ENCODE peak calls at places on chromosomes 4 and X, in four cellular contexts. K, T, P and I are unnamed samples.

GRCh38 chrX:97334850-97335249 is 451.1 kb downstream of the RPA4 start:
- DNase-seq in T (no peak), P (no peak), K (no peak), I (no peak)

GRCh38 chr4:141814499-141814898 is 178.1 kb downstream of the IL15 start:
- DNase-seq in T (no peak), P (no peak), K (no peak), I (no peak)

GRCh38 chr4:48093949-48094550 is 40.0 kb downstream of the TXK start:
- DNase-seq in T (no peak), K (peak), P (no peak), I (no peak)

GRCh38 chrX:13937370-13938052 is 92.2 kb downstream of the GEMIN8 start:
- DNase-seq in T (no peak), P (no peak), K (peak), I (no peak)

GRCh38 chr4:46648088-46648744 is 258.3 kb upstream of the GABRA2 start:
- DNase-seq in P (no peak), K (peak), T (no peak), I (peak)

GRCh38 chr4:26058537-26058936 is 144.5 kb downstream of the SMIM20 start:
- DNase-seq in T (peak), P (no peak), K (no peak), I (no peak)

GRCh38 chr4:123699823-123700822 is 303.5 kb downstream of the SPRY1 start:
- DNase-seq in T (no peak), P (no peak), K (no peak), I (peak)

GRCh38 chrX:103488794-103489193 is 30.5 kb downstream of the RAB40A start:
- DNase-seq in P (no peak), K (no peak), T (no peak), I (no peak)

GRCh38 chr4:180394307-180394706 is 1848.9 kb upstream of the TENM3 start:
- DNase-seq in T (no peak), K (no peak), P (no peak), I (no peak)

GRCh38 chr4:187811586-187811985 is 184.0 kb upstream of the ZFP42 start:
- DNase-seq in K (no peak), T (no peak), P (no peak), I (no peak)

GRCh38 chr4:155679343-155679742 is 12.7 kb downstream of the GUCY1A1 start:
- DNase-seq in P (no peak), K (peak), T (no peak), I (no peak)

GRCh38 chr4:147682755-147683154 is 1.2 kb downstream of the PRMT9 start:
- DNase-seq in P (no peak), K (no peak), T (no peak), I (no peak)

GRCh38 chr4:21992330-21992729 is 43.8 kb upstream of the KCNIP4 start:
- DNase-seq in T (no peak), P (no peak), K (no peak), I (no peak)

GRCh38 chr4:122798917-122799316 is 27.7 kb upstream of the FGF2 start:
- DNase-seq in T (no peak), P (no peak), K (no peak), I (no peak)

GRCh38 chr4:128844931-128845330 is 35.4 kb downstream of the JADE1 start:
- DNase-seq in K (no peak), P (no peak), T (no peak), I (peak)

GRCh38 chrX:24774650-24775049 is 80.9 kb downstream of the POLA1 start:
- DNase-seq in P (no peak), T (no peak), K (no peak), I (no peak)

GRCh38 chrX:7943600-7944245 is 16.5 kb upstream of the PNPLA4 start:
- DNase-seq in K (no peak), T (no peak), P (no peak), I (no peak)

GRCh38 chr4:100968046-100968445 is 379.3 kb downstream of the PPP3CA start:
- DNase-seq in P (no peak), K (no peak), T (no peak), I (no peak)

GRCh38 chr4:119038465-119038864 is 97.2 kb upstream of the MYOZ2 start:
- DNase-seq in P (no peak), K (no peak), T (no peak), I (no peak)

GRCh38 chrX:3666975-3667374 is 46.5 kb downstream of the PRKX start:
- DNase-seq in K (no peak), P (no peak), T (no peak), I (no peak)

DNA sequence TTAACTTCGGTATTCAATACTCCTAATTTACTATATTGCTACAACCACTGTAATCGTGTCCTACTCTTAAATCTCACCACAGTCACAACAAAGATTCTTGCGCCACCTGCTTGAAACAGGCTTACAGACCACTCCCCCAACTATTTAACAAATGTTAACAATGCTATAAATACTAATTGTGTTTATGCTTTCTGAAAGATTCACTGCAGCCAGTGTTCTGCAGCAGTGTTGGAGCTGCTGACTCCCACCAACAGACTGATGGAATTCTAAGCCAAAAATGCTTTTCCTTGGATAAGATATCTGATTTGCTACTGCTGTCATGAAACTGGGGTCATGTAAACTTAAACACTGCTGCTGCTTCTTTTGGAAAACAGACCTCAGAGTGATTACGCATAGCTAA is 244.2 kb upstream of the MAB21L2 start:
- DNase-seq in P (no peak), T (no peak), K (no peak), I (no peak)
- TF ChIP-seq TARDBP in P (no peak), T (no peak), K (no peak), I (no peak)

GRCh38 chrX:81120936-81121351 is 80.8 kb downstream of the HMGN5 start:
- DNase-seq in K (peak), P (peak), T (peak), I (peak)
- TF ChIP-seq TARDBP in K (no peak), P (no peak), T (no peak), I (no peak)

GRCh38 chr4:3329887-3330286 is 37.1 kb downstream of the RGS12 start:
- DNase-seq in T (no peak), P (no peak), K (no peak), I (no peak)
- TF ChIP-seq TARDBP in T (no peak), P (no peak), K (no peak), I (no peak)

GRCh38 chr4:74320559-74321118 is 12.4 kb downstream of the EPGN start:
- DNase-seq in T (peak), K (peak), P (peak), I (peak)
- TF ChIP-seq TARDBP in T (no peak), K (no peak), P (no peak), I (no peak)

GRCh38 chr4:185839204-185839712 is 27.3 kb upstream of the SORBS2 start:
- DNase-seq in T (no peak), K (peak), P (no peak), I (no peak)

GRCh38 chr4:185838514-185839203 is 26.7 kb upstream of the SORBS2 start:
- DNase-seq in P (no peak), K (no peak), T (no peak), I (no peak)

GRCh38 chr4:185840953-185841352 is 29.0 kb upstream of the SORBS2 start:
- DNase-seq in P (no peak), K (no peak), T (no peak), I (no peak)

GRCh38 chr4:185840201-185840600 is 28.2 kb upstream of the SORBS2 start:
- DNase-seq in P (no peak), T (no peak), K (no peak), I (no peak)

DNA sequence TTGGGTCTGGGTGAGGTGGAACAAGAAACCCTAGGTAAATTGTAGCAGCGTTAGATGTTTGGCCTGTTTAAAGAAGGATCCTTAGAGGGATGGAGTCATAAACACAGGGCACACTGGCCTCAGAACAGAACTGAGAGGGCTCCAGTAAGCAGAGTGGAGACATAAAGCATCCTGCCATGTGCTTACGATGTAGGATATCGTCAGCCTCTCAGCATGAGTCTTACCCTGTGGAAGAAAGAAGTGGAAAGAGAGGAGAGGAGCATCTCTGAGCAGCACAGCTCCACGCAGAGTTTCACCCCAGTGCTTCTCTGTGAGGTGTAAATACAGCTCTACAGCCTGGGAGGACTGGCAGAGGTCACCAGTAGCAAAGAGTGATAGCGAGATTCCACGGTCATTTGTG is 27.8 kb upstream of the SORBS2 start:
- DNase-seq in K (peak), P (no peak), T (no peak), I (no peak)
- TF ChIP-seq TARDBP in K (no peak), P (no peak), T (no peak), I (no peak)

GRCh38 chr4:176774852-176775251 is 17.9 kb downstream of the VEGFC start:
- DNase-seq in K (no peak), P (no peak), T (no peak), I (no peak)

GRCh38 chr4:176767183-176767582 is 25.5 kb downstream of the VEGFC start:
- DNase-seq in P (no peak), T (no peak), K (no peak), I (no peak)

GRCh38 chr4:176775326-176775725 is 17.4 kb downstream of the VEGFC start:
- DNase-seq in K (no peak), P (no peak), T (no peak), I (no peak)

DNA sequence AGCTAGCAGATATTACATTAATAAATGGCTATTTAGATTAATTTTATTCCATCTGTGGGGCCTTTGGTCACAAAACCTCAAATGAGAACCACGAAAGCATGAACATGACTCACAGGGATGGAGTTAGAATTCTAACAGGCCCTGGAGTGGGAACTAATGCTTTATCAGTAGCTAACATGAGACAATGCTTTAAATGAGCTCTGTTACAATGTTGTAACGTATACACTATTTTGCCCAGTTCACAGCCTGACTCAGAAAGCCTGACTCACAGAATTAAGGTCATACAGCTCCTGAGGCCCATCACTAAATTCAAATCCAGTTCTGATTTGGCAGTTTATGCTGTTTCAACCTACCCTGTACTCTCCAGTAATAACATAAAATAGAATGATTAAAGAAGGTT is 23.2 kb downstream of the VEGFC start:
- DNase-seq in T (no peak), K (no peak), P (no peak), I (no peak)
- TF ChIP-seq TARDBP in T (no peak), K (no peak), P (no peak), I (no peak)

DNA sequence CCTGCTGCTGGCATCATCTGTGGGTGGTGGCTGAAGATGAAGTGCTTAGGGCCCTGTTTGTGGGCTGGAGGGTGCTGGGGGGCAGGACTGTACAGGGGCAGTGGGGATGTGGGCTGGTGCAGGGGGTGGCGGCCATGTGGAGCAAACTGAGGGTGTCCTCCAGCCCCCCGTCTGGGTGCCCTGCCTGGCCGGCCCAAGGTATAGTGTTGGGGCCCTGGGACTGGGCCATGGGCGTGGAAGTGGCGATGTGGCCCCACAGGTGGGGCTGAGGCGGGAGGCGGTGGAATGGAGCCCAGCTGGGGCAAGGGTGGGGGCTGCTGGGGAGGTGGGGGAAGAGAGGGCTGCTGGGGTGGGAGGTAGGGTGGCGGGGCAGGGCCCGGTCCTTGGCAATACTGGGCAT is 9.5 kb upstream of the KDM5C start:
- DNase-seq in T (no peak), K (no peak), P (no peak), I (no peak)
- TF ChIP-seq TARDBP in T (no peak), K (no peak), P (no peak), I (no peak)

DNA sequence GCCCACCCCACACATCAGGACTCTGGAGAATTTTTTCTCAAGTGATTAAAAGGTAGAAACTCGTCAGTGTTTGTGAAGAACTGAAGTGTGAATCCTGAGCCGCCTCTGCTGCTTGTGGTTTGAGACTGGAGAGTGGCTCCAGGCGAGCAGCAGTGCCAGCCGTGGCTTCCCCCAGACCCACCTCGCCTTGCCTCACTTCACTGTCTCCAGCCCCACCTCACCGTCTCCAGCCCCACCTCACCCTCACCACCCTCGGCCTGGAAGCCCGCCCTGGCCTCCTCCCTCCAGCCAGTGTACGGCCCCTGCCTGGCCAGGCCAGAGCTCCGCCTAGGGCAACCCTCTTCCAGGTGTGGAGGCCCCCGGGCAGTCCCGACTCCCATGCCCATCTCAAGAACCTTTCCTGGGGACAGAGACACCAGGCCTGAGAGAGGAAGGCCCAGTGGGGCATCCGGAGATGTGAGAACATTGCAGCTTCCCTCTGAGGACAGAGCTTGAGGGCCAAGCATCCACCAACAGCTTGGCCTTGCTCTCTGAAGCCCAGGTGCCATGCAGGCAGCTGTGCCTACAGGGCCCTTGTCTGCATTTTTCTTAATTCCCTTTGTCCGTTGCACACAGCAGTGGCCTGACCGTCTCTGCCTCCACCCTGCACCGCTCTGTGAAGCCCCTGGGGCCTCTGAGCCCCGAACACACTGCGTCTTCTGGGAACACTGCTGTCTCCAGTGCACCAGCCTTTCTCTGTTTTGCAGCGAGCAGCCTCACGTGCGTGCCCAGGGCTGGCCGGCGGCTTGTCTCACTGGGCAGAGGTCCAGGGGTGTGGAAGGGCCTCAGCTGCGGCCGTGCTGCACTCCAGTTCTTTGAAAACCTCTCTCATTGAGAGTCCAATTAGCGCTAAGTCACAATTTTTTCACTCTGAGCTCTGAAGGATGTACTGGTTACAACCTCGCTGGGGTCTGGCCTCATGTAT is 13.8 kb downstream of the SH3BP2 start:
- DNase-seq in K (no peak), P (no peak), T (no peak), I (no peak)
- TF ChIP-seq TARDBP in K (no peak), P (no peak), T (no peak), I (no peak)

DNA sequence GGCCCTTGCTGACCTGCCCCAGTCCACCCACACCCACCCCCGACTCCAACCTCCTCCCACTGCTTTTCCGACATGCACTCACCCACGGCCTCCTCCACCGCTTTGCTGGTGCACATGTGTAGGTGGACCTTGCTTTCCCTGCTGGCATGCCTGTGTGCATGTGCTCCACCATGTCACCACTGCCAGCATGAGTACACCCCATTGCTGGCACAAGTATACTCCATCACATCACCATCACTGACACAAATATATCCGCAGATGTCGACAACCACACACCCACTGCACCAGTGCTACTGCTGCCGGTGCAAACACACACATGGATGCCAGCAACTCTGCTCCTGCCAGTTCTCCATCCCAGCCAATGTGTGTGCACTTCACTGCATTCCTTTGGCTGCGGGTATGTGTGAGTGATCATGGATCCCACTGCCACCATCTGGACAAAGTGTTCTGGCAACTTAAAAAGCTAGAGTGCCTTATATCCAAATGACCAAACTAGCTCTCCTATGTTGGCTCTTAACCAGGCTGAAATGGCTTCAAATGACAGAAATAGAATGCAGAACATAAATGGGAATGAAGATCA is 1072.3 kb downstream of the RAPGEF2 start:
- DNase-seq in T (no peak), P (no peak), K (no peak), I (no peak)
- TF ChIP-seq TARDBP in T (no peak), P (no peak), K (no peak), I (no peak)

GRCh38 chrX:71619193-71619592 is 882 bp upstream of the CXCR3 start:
- DNase-seq in P (no peak), T (no peak), K (no peak), I (no peak)

GRCh38 chrX:71616672-71617529 is 1.4 kb downstream of the CXCR3 start:
- DNase-seq in T (no peak), K (no peak), P (no peak), I (peak)

GRCh38 chrX:71618303-71618721 is at the start of gene CXCR3:
- DNase-seq in K (no peak), T (peak), P (no peak), I (no peak)

GRCh38 chrX:71618787-71619186 is 476 bp upstream of the CXCR3 start:
- DNase-seq in T (no peak), P (no peak), K (no peak), I (no peak)

DNA sequence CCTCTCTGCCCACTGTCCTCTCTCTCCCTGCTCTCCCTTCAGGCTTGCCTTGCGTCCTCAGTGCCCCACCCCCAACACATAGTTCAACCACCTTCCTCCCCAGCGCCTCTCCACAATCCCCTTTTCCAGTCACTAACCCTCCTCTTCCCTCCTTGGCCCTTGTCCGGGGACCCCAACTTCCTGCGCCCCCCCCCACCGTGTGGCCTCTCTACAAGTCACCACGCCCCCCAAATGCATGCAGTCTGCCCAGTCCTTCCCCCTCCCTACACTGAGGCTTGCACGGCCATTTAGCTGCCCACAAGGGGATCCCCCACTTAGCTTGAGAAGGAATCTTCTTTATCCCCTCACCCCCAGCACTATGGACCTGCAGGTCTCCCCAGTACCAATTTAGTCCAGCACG is 569 bp downstream of the CXCR3 start:
- DNase-seq in K (no peak), T (no peak), P (no peak), I (no peak)
- TF ChIP-seq TARDBP in K (no peak), T (no peak), P (no peak), I (no peak)